ENCODE peak calls at places on chromosomes 4 and X, in five cellular contexts. F, V, U, G and N are unnamed samples.

GRCh38 chr4:56649445-56650258 is 31.4 kb downstream of the HOPX start:
- DNase-seq in F (no peak), V (no peak), U (no peak), G (no peak), N (no peak)

GRCh38 chr4:20318011-20318898 is 66.5 kb downstream of the SLIT2 start:
- DNase-seq in F (no peak), V (no peak), U (peak; percentile 7), G (peak; percentile 32), N (no peak)

GRCh38 chrX:135543924-135544323 is 23.5 kb downstream of the INTS6L start:
- DNase-seq in F (peak; percentile 40), V (peak; percentile 31), U (no peak), G (no peak), N (peak; percentile 52)

GRCh38 chr4:8237256-8237989 is 32.1 kb upstream of the HTRA3 start:
- DNase-seq in F (no peak), V (no peak), U (no peak), G (no peak), N (no peak)

GRCh38 chrX:70437921-70438665 is 6.5 kb upstream of the DLG3 start:
- DNase-seq in F (no peak), V (no peak), U (no peak), G (peak; percentile 14), N (no peak)

GRCh38 chr4:19735012-19735411 is 516.7 kb upstream of the SLIT2 start:
- DNase-seq in F (no peak), V (no peak), U (peak; percentile 48), G (peak; percentile 33), N (no peak)

GRCh38 chr4:74932832-74933561 is at the start of gene PARM1:
- DNase-seq in F (peak; percentile 91), V (peak; percentile 94), U (peak; percentile 88), G (peak; percentile 61), N (peak; percentile 73)

GRCh38 chrX:122517781-122518180 is 666.3 kb upstream of the GRIA3 start:
- DNase-seq in F (no peak), V (no peak), U (peak; percentile 2), G (peak; percentile 4), N (no peak)

GRCh38 chr4:159248383-159249178 is 145.7 kb downstream of the RAPGEF2 start:
- DNase-seq in F (no peak), V (no peak), U (peak; percentile 84), G (peak; percentile 77), N (no peak)

GRCh38 chr4:39026096-39026495 is 6.1 kb downstream of the TMEM156 start:
- DNase-seq in F (no peak), V (no peak), U (no peak), G (no peak), N (no peak)

GRCh38 chrX:153765138-153766079 is 1.4 kb downstream of the PLXNB3 start:
- DNase-seq in F (peak; percentile 22), V (peak; percentile 24), U (peak; percentile 28), G (peak; percentile 5), N (no peak)

GRCh38 chr4:185108669-185109068 is 34.4 kb upstream of the SLC25A4 start:
- DNase-seq in F (no peak), V (no peak), U (no peak), G (no peak), N (no peak)

GRCh38 chr4:163482197-163482596 is 8.6 kb upstream of the TKTL2 start:
- DNase-seq in F (no peak), V (no peak), U (no peak), G (no peak), N (no peak)

GRCh38 chr4:38313999-38314561 is 349.9 kb upstream of the KLF3 start:
- DNase-seq in F (no peak), V (no peak), U (no peak), G (peak; percentile 46), N (no peak)

GRCh38 chr4:186297013-186297645 is 31.1 kb downstream of the F11 start:
- DNase-seq in F (peak; percentile 67), V (no peak), U (peak; percentile 62), G (peak; percentile 70), N (no peak)

GRCh38 chr4:70531981-70532380 is 13.6 kb downstream of the AMTN start:
- DNase-seq in F (peak; percentile 42), V (no peak), U (no peak), G (no peak), N (no peak)

GRCh38 chrX:66638591-66639500 is at the start of gene EDA2R:
- DNase-seq in F (peak; percentile 94), V (peak; percentile 78), U (peak; percentile 81), G (peak; percentile 87), N (peak; percentile 9)

GRCh38 chrX:19840899-19841648 is 46.3 kb downstream of the SH3KBP1 start:
- DNase-seq in F (peak; percentile 96), V (peak; percentile 49), U (no peak), G (no peak), N (peak; percentile 13)

GRCh38 chrX:101287402-101287801 is 3.7 kb downstream of the TAF7L start:
- DNase-seq in F (peak; percentile 6), V (no peak), U (peak; percentile 46), G (peak; percentile 52), N (no peak)

GRCh38 chr4:123444298-123444731 is 47.7 kb downstream of the SPRY1 start:
- DNase-seq in F (peak; percentile 94), V (peak; percentile 65), U (peak; percentile 78), G (peak; percentile 56), N (peak; percentile 43)

GRCh38 chrX:52574416-52575275 is 57.8 kb upstream of the XAGE1B start:
- DNase-seq in F (peak; percentile 61), V (no peak), U (peak; percentile 45), G (peak; percentile 61), N (no peak)

GRCh38 chrX:69289046-69289838 is 124.0 kb upstream of the PJA1 start:
- DNase-seq in F (no peak), V (no peak), U (no peak), G (no peak), N (no peak)

GRCh38 chrX:110204986-110205385 is 112.9 kb downstream of the AMMECR1 start:
- DNase-seq in F (no peak), V (no peak), U (peak; percentile 61), G (peak; percentile 80), N (no peak)

GRCh38 chrX:150536455-150537116 is 31.8 kb upstream of the MTM1 start:
- DNase-seq in F (no peak), V (no peak), U (no peak), G (no peak), N (no peak)

GRCh38 chr4:126939401-126939800 is 693.4 kb upstream of the INTU start:
- DNase-seq in F (no peak), V (no peak), U (peak; percentile 72), G (peak; percentile 78), N (no peak)

GRCh38 chr4:75432683-75433082 is 81.5 kb downstream of the RCHY1 start:
- DNase-seq in F (peak; percentile 82), V (peak; percentile 61), U (peak; percentile 12), G (peak; percentile 7), N (no peak)

GRCh38 chr4:26871611-26872010 is 11.0 kb downstream of the STIM2 start:
- DNase-seq in F (peak; percentile 88), V (no peak), U (no peak), G (peak; percentile 31), N (no peak)

GRCh38 chr4:159577241-159577640 is 474.4 kb downstream of the RAPGEF2 start:
- DNase-seq in F (no peak), V (no peak), U (no peak), G (no peak), N (no peak)

GRCh38 chrX:261167-261857 is 19.9 kb upstream of the PLCXD1 start:
- DNase-seq in F (peak; percentile 70), V (peak; percentile 56), U (peak; percentile 71), G (peak; percentile 23), N (no peak)

GRCh38 chr4:111937368-111937767 is 207.9 kb upstream of the FAM241A start:
- DNase-seq in F (peak; percentile 61), V (no peak), U (peak; percentile 47), G (peak; percentile 2), N (no peak)

GRCh38 chr4:102620697-102621497 is 119.7 kb downstream of the NFKB1 start:
- DNase-seq in F (peak; percentile 74), V (no peak), U (peak; percentile 87), G (peak; percentile 82), N (no peak)

GRCh38 chr4:65007841-65008439 is 598.7 kb upstream of the TECRL start:
- DNase-seq in F (peak; percentile 70), V (no peak), U (peak; percentile 42), G (no peak), N (no peak)

GRCh38 chr4:165288639-165289428 is 38.6 kb upstream of the MSMO1 start:
- DNase-seq in F (no peak), V (no peak), U (peak; percentile 64), G (peak; percentile 75), N (no peak)

GRCh38 chr4:140144050-140144449 is 9.9 kb downstream of the MAML3 start:
- DNase-seq in F (no peak), V (no peak), U (no peak), G (no peak), N (no peak)

GRCh38 chr4:140140566-140140965 is 13.4 kb downstream of the MAML3 start:
- DNase-seq in F (no peak), V (no peak), U (no peak), G (no peak), N (no peak)

GRCh38 chr4:140141196-140141845 is 12.7 kb downstream of the MAML3 start:
- DNase-seq in F (no peak), V (no peak), U (no peak), G (no peak), N (no peak)

GRCh38 chr4:140149851-140150635 is 3.9 kb downstream of the MAML3 start:
- DNase-seq in F (peak; percentile 85), V (peak; percentile 75), U (peak; percentile 60), G (peak; percentile 61), N (peak; percentile 73)

DNA sequence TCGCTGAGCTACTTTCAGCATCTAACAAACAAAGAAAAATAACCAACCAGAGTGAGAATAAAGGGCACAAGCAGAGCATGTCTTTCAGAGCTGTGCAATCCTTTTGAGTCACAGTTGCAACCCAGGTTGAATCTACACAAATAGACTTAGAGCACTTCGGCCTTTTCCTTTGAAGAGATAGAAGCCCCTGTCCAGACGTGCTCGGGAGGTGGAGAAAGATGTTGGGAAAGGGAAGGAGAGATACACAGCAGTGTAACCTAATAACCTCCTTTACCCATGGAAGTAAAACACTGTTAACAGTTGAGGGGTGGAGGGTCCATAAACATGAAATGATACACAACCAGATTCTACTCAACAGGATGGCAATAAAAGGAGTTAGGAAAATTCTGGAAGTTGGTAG is 9.0 kb downstream of the MAML3 start:
- DNase-seq in F (no peak), V (no peak), U (no peak), G (no peak), N (no peak)
- H2BK15ac ChIP-seq in F (no peak overlapping the region), V (no peak overlapping the region), U (no peak overlapping the region), G (no peak overlapping the region), N (no peak overlapping the region)

GRCh38 chr4:4361883-4362282 is 25.0 kb upstream of the NSG1 start:
- DNase-seq in F (no peak), V (no peak), U (no peak), G (no peak), N (no peak)
- H3K18ac ChIP-seq in F (no peak overlapping the region), V (no peak overlapping the region), U (no peak overlapping the region), G (no peak overlapping the region), N (no peak overlapping the region)

DNA sequence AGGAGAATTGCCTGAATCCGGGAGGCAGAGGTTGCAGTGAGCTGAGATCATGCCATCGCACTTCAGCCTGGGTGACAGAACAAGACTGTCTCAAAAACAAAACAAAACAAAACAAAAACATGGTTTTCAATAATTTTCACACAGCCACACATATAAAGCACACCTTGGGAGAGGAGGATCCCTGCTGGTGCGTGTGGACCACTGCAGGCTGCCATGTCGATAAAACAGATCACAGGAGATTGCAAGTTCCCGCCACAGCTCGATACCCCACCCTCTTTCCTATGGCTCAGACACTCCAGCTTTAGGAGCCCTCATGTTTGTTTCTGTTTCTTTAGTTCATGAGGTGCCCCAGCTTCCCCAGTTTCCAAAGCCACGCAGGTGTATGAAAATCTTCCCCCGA is 31.3 kb upstream of the CLDN24 start:
- DNase-seq in F (peak; percentile 21), V (no peak), U (no peak), G (no peak), N (no peak)
- H2BK15ac ChIP-seq in F (no peak overlapping the region), V (no peak overlapping the region), U (no peak overlapping the region), G (no peak overlapping the region), N (no peak overlapping the region)

GRCh38 chrX:74291577-74291963 is 12.4 kb upstream of the ZCCHC13 start:
- DNase-seq in F (no peak), V (no peak), U (no peak), G (no peak), N (no peak)
- H3K18ac ChIP-seq in F (peak overlapping the region; percentile 89), V (peak overlapping the region; percentile 37), U (peak overlapping the region; percentile 93), G (peak overlapping the region; percentile 98), N (no peak overlapping the region)